ENCODE peak calls at places on chromosomes 4 and X, in four cellular contexts. G is testis, U is A549, I is sigmoid colon. L is an unnamed sample. For H3K4me1, the result is how much of the 10 kb centered on the place peaks cover.

GRCh38 chrX:68534696-68535095 is 35.8 kb downstream of the YIPF6 start:
- DNase-seq in G (no peak), U (no peak), I (no peak), L (no peak)

GRCh38 chrX:42290608-42291007 is 367.3 kb upstream of the CASK start:
- DNase-seq in G (no peak), U (peak), I (no peak), L (no peak)

GRCh38 chr4:13994016-13994415 is 366.5 kb upstream of the BOD1L1 start:
- DNase-seq in G (no peak), U (no peak), I (no peak), L (no peak)

GRCh38 chr4:183136880-183137279 is 37.8 kb downstream of the WWC2 start:
- DNase-seq in G (no peak), U (no peak), I (no peak), L (no peak)

GRCh38 chr4:2289955-2290333 is 28.0 kb upstream of the MXD4 start:
- DNase-seq in G (no peak), U (no peak), I (peak), L (no peak)

GRCh38 chr4:175511861-175512260 is 300.2 kb downstream of the GPM6A start:
- DNase-seq in G (no peak), U (no peak), I (no peak), L (no peak)

GRCh38 chr4:18033111-18034085 is 11.8 kb upstream of the LCORL start:
- DNase-seq in G (no peak), U (no peak), I (no peak), L (no peak)

GRCh38 chrX:79081895-79082512 is 62.5 kb upstream of the GPR174 start:
- DNase-seq in G (no peak), U (peak), I (no peak), L (peak)

GRCh38 chr4:140688711-140689598 is 67.2 kb downstream of the TBC1D9 start:
- DNase-seq in G (no peak), U (no peak), I (no peak), L (no peak)

GRCh38 chrX:112844250-112844649 is 3.6 kb upstream of the AMOT start:
- DNase-seq in G (no peak), U (no peak), I (no peak), L (no peak)

GRCh38 chrX:34218063-34218462 is 85.9 kb upstream of the FAM47A start:
- DNase-seq in G (no peak), U (no peak), I (no peak), L (no peak)

GRCh38 chr4:125346616-125347015 is 31.9 kb downstream of the FAT4 start:
- DNase-seq in G (no peak), U (no peak), I (no peak), L (no peak)

GRCh38 chr4:185542626-185543336 is 7.5 kb upstream of the PDLIM3 start:
- DNase-seq in G (peak), U (no peak), I (peak), L (peak)

GRCh38 chrX:75181721-75182120 is 25.6 kb upstream of the ABCB7 start:
- DNase-seq in G (no peak), U (no peak), I (no peak), L (no peak)

GRCh38 chr4:70544279-70544870 is 26.0 kb downstream of the AMTN start:
- DNase-seq in G (no peak), U (no peak), I (no peak), L (no peak)

GRCh38 chr4:88792268-88792781 is 94.7 kb upstream of the NAP1L5 start:
- DNase-seq in G (no peak), U (peak), I (no peak), L (no peak)

GRCh38 chrX:47101206-47101605 is 23.0 kb downstream of the RGN start:
- DNase-seq in G (no peak), U (no peak), I (no peak), L (no peak)

GRCh38 chr4:100461796-100462195 is 56.0 kb downstream of the EMCN start:
- DNase-seq in G (no peak), U (peak), I (no peak), L (no peak)

GRCh38 chr4:3291411-3291968 is 1.3 kb upstream of the RGS12 start:
- DNase-seq in G (no peak), U (no peak), I (no peak), L (peak)

GRCh38 chrX:150084474-150085229 is 146.4 kb upstream of the EOLA2 start:
- DNase-seq in G (no peak), U (peak), I (no peak), L (no peak)

GRCh38 chrX:43809463-43809862 is 72.8 kb downstream of the MAOB start:
- DNase-seq in G (no peak), U (no peak), I (no peak), L (no peak)

GRCh38 chrX:70398899-70399298 is 24.2 kb upstream of the GDPD2 start:
- DNase-seq in G (no peak), U (peak), I (no peak), L (no peak)

GRCh38 chr4:5112333-5112732 is 61.1 kb downstream of the STK32B start:
- DNase-seq in G (no peak), U (no peak), I (no peak), L (no peak)

GRCh38 chr4:61397174-61397573 is 197.0 kb downstream of the ADGRL3 start:
- DNase-seq in G (no peak), U (no peak), I (no peak), L (no peak)

GRCh38 chrX:20664774-20665173 is 398.1 kb upstream of the RPS6KA3 start:
- DNase-seq in G (no peak), U (no peak), I (no peak), L (no peak)

GRCh38 chr4:107548211-107548905 is 171.7 kb downstream of the PAPSS1 start:
- DNase-seq in G (no peak), U (no peak), I (no peak), L (no peak)

GRCh38 chrX:20412871-20413486 is 146.3 kb upstream of the RPS6KA3 start:
- DNase-seq in G (peak), U (no peak), I (no peak), L (no peak)

GRCh38 chr4:83074086-83074704 is 39.2 kb downstream of the COPS4 start:
- DNase-seq in G (peak), U (peak), I (no peak), L (no peak)

GRCh38 chr4:186200436-186201409 is 9.4 kb downstream of the CYP4V2 start:
- DNase-seq in G (no peak), U (no peak), I (no peak), L (no peak)

GRCh38 chrX:9291666-9292065 is 173.2 kb upstream of the TBL1X start:
- DNase-seq in G (peak), U (no peak), I (no peak), L (no peak)

GRCh38 chr4:1472911-1473518 is 66.8 kb upstream of the NKX1-1 start:
- DNase-seq in G (no peak), U (no peak), I (no peak), L (no peak)

GRCh38 chr4:103207673-103208072 is 9.5 kb upstream of the CENPE start:
- DNase-seq in G (no peak), U (peak), I (no peak), L (no peak)

GRCh38 chrX:84197550-84197949 is 9.6 kb upstream of the RPS6KA6 start:
- DNase-seq in G (no peak), U (no peak), I (no peak), L (no peak)

GRCh38 chrX:101040197-101040596 is 11.7 kb downstream of the TRMT2B start:
- DNase-seq in G (no peak), U (no peak), I (no peak), L (no peak)

GRCh38 chr4:158129649-158130048 is 43.2 kb downstream of the GASK1B start:
- DNase-seq in G (no peak), U (no peak), I (no peak), L (no peak)

DNA sequence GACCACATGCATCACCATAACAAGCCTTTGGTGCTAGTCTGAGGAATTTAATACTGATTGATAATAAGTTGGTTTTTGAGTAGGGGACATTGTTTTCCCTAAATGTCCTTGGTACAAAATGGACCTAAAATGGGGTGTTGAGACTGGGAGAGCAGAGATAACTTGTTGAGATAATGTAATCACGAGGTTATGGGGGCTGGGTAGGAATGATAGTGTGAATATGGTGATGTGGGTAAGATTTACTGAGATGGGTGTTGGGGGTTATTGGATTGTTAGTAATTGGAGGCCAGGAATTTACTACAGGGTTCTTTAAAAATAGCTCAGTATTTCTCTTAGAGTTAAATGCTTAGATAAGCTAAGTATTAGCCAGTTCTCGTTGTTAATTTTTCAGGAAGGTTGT is 3.9 kb downstream of the BMP2K start:
- DNase-seq in G (no peak), U (no peak), I (no peak), L (no peak)
- TF ChIP-seq POLR2A in G (no peak), U (no peak), I (no peak), L (no peak)

GRCh38 chr4:8307714-8308113 is 38.2 kb downstream of the HTRA3 start:
- DNase-seq in G (no peak), U (no peak), I (peak), L (no peak)

GRCh38 chr4:8308144-8308543 is 38.6 kb downstream of the HTRA3 start:
- DNase-seq in G (no peak), U (no peak), I (peak), L (peak)

GRCh38 chr4:8306511-8307021 is 37.0 kb downstream of the HTRA3 start:
- DNase-seq in G (peak), U (no peak), I (peak), L (peak)

GRCh38 chr4:8305851-8306361 is 36.4 kb downstream of the HTRA3 start:
- DNase-seq in G (peak), U (no peak), I (peak), L (peak)

DNA sequence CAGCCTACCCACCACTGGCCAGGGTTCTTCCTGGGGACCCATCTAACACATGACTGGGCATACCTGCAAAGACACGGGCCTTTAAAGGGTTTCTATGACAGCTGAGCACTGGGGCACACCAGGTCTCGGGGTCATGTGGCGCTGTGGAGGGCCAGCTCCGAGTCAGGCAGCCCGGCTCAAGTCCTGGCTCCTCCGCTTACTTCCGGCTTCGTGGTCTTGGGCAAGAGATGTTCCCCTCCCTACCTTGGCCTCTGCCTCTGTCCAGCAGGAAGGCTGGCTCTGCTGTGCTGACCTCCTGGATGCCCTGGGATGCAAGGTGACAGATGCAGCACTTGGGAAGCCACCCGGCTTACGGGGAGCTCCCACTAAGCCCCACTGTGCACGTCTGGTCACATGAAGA is 37.6 kb downstream of the HTRA3 start:
- DNase-seq in G (no peak), U (no peak), I (peak), L (no peak)
- H3K4me1 ChIP-seq in G (under half), U (under half), I (under half), L (under half)

GRCh38 chrX:48831909-48832291 is 3.5 kb downstream of the PCSK1N start:
- DNase-seq in G (no peak), U (no peak), I (no peak), L (no peak)

GRCh38 chrX:48834383-48834709 is 1.1 kb downstream of the PCSK1N start:
- DNase-seq in G (no peak), U (peak), I (no peak), L (no peak)

GRCh38 chrX:48833531-48834138 is 1.8 kb downstream of the PCSK1N start:
- DNase-seq in G (no peak), U (peak), I (no peak), L (no peak)

GRCh38 chrX:48831136-48831908 is 4.1 kb downstream of the PCSK1N start:
- DNase-seq in G (no peak), U (no peak), I (no peak), L (no peak)

GRCh38 chrX:48835524-48836329 is at the start of gene PCSK1N:
- DNase-seq in G (peak), U (peak), I (no peak), L (no peak)
- H3K4me3 ChIP-seq in G (no peak), U (peak), I (peak), L (no peak)

GRCh38 chr4:139299536-139299935 is 1.8 kb upstream of the NAA15 start:
- DNase-seq in G (no peak), U (no peak), I (no peak), L (no peak)

GRCh38 chr4:139301821-139302611 is at the start of gene NDUFC1:
- DNase-seq in G (peak), U (peak), I (peak), L (peak)

GRCh38 chr4:139304920-139305319 is 2.6 kb upstream of the NDUFC1 start:
- DNase-seq in G (no peak), U (no peak), I (no peak), L (no peak)

GRCh38 chr4:139300431-139301142 is 718 bp upstream of the NAA15 start:
- DNase-seq in G (no peak), U (peak), I (no peak), L (peak)

DNA sequence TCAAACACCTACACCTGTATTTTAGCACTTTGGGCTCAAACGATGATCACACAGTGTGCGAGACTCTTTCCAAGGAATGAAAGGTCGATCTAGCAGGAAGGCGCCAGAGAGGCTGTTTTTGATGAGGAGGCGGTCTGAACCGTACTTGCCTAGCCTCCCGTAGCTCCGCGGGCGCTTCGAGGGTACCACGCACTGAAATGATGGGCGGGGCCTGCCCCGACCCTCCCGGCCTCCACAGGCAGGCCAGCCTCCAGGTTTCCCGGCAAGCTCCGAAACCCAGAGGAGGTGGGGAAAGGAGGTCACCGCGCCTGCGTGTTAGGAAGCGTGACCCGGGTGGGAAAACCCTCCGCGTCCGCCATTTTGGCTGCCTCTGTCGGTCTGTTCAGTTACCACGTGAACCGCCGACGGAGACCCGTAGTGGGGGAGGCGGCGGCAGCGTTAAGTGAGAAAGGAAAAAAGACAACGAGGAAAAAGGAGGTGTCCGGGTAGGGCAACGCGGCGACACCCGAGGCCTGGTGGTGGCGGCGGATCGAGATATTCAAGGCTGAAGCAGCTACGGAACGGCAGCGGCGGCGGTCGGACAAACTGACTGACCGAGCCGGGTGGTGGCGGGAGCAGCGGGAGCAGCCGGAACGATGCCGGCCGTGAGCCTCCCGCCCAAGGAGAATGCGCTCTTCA is at the start of gene NAA15:
- DNase-seq in G (peak), U (peak), I (peak), L (peak)
- TF ChIP-seq POLR2A in G (no peak), U (peak), I (peak), L (peak)

GRCh38 chr4:169260217-169260866 is 10.4 kb downstream of the SH3RF1 start:
- DNase-seq in G (no peak), U (no peak), I (no peak), L (no peak)
- H3K4me1 ChIP-seq in G (under half), U (half or more), I (under half), L (half or more)

GRCh38 chr4:48368389-48368788 is 27.1 kb downstream of the SLAIN2 start:
- DNase-seq in G (no peak), U (no peak), I (no peak), L (no peak)

GRCh38 chr4:48369248-48369647 is 27.9 kb downstream of the SLAIN2 start:
- DNase-seq in G (no peak), U (no peak), I (no peak), L (no peak)

GRCh38 chr4:48370260-48371134 is 29.2 kb downstream of the SLAIN2 start:
- DNase-seq in G (no peak), U (no peak), I (no peak), L (no peak)

GRCh38 chr4:48372272-48372671 is 30.9 kb downstream of the SLAIN2 start:
- DNase-seq in G (no peak), U (no peak), I (no peak), L (no peak)

DNA sequence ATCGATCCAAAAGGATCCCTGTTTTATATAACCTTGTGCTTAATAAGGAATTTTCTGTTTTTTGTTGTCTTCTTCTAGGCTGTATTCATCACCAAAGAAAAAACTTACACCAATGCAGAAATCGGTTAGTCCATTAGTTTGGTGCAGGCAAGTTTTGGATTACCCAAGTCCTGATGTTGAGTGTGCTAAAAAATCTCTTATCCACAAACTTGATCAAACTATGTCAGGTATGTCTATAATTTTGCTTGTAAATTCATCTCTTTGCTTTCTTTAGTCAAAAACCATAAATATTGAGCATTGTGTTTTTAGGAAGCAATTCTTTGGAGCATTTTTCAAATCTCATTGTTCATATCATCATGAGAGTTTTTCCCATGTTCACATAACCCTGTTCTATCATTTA is 28.4 kb downstream of the SLAIN2 start:
- DNase-seq in G (no peak), U (no peak), I (no peak), L (no peak)
- H3K4me3 ChIP-seq in G (no peak), U (no peak), I (no peak), L (no peak)

DNA sequence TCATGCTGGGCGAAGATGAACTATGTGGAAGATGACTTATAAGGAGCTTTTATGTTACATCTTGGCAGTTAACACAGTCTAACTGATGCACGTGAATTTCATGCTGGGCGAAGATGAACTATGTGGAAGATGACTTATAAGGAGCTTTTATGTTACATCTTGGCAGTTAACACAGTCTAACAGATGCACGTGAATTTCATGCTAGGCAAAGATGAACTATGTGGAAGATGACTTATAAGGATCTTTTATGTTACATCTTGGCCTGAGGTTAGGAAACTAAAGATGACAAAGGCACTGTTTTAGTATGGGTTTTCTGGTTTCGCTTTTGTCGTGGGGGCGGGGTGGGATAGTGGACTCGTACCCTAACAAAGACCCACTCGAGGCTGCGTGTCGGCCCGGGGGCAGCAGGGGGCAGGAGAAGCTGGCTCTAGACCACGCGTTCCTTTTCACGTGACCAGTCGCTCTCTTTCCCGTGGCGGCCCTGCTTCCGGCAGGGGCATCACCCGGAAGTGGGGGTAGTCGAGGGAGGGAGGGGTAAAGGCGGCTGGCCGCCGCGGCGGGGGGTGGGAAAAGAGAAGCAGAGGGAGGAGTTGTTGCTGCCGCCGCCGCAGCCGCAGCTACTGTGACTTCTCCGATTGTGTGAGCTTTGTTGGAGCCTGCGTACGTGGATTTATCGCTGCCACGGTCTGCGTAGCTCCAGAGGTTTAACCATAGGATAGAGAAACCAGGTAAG is at the start of gene ATP7A:
- DNase-seq in G (peak), U (peak), I (peak), L (peak)
- TF ChIP-seq POLR2A in G (no peak), U (peak), I (no peak), L (peak)